ENCODE peak calls at places on chromosomes 7 and 10, in six cellular contexts. G is PC-9; O is ascending aorta; I is tibial nerve; F is upper lobe of right lung; M is CD8-positive, alpha-beta memory T cell. D is an unnamed sample.
A peak's percentile ranks its signal among the peaks of the same experiment; 100 is the strongest.

GRCh38 chr7:150514748-150515222 is at the start of gene GIMAP7:
- DNase-seq in G (no peak), O (no peak), I (no peak), F (no peak), M (peak; percentile 29), D (no peak)

GRCh38 chr7:151008511-151009323 is 15.6 kb downstream of the ATG9B start:
- DNase-seq in G (peak; percentile 26), O (no peak), I (no peak), F (peak; percentile 83), M (peak; percentile 70), D (peak; percentile 39)

GRCh38 chr7:150404172-150404784 is 25.1 kb downstream of the ZNF775 start:
- DNase-seq in G (no peak), O (peak; percentile 62), I (no peak), F (no peak), M (no peak), D (no peak)

GRCh38 chr7:111735661-111736323 is 173.5 kb upstream of the IMMP2L start:
- DNase-seq in G (peak; percentile 56), O (peak; percentile 82), I (peak; percentile 27), F (no peak), M (peak; percentile 17), D (peak; percentile 49)

GRCh38 chr10:3902809-3903410 is 117.9 kb upstream of the KLF6 start:
- DNase-seq in G (no peak), O (no peak), I (no peak), F (no peak), M (no peak), D (peak; percentile 51)

GRCh38 chr10:9792181-9792580 is 1225.5 kb upstream of the CELF2 start:
- DNase-seq in G (no peak), O (no peak), I (no peak), F (no peak), M (no peak), D (peak; percentile 74)

GRCh38 chr10:80459047-80459865 is 5.1 kb downstream of the TSPAN14 start:
- DNase-seq in G (peak; percentile 93), O (peak; percentile 79), I (peak; percentile 58), F (peak; percentile 90), M (peak; percentile 58), D (no peak)

GRCh38 chr7:70711441-70711840 is 420.5 kb upstream of the GALNT17 start:
- DNase-seq in G (no peak), O (no peak), I (no peak), F (no peak), M (no peak), D (no peak)

GRCh38 chr7:117019786-117020604 is 66.7 kb downstream of the ST7 start:
- DNase-seq in G (no peak), O (peak; percentile 79), I (no peak), F (no peak), M (no peak), D (peak; percentile 48)

GRCh38 chr10:31836569-31837406 is 91.8 kb downstream of the ARHGAP12 start:
- DNase-seq in G (no peak), O (no peak), I (no peak), F (no peak), M (no peak), D (no peak)

GRCh38 chr10:71970869-71971268 is 6.7 kb downstream of the CHST3 start:
- DNase-seq in G (no peak), O (no peak), I (no peak), F (peak; percentile 9), M (no peak), D (no peak)

GRCh38 chr10:71268247-71268691 is 50.8 kb upstream of the SLC29A3 start:
- DNase-seq in G (no peak), O (peak; percentile 70), I (no peak), F (no peak), M (no peak), D (no peak)

GRCh38 chr7:107045980-107046379 is 1.5 kb downstream of the PRKAR2B start:
- DNase-seq in G (peak; percentile 86), O (no peak), I (no peak), F (no peak), M (no peak), D (no peak)

GRCh38 chr10:6593140-6593740 is 13.2 kb upstream of the PRKCQ start:
- DNase-seq in G (no peak), O (no peak), I (no peak), F (no peak), M (no peak), D (peak; percentile 91)

GRCh38 chr10:5625992-5626777 is 40.2 kb downstream of the ASB13 start:
- DNase-seq in G (no peak), O (no peak), I (no peak), F (no peak), M (no peak), D (no peak)

GRCh38 chr7:149027560-149028345 is 552 bp downstream of the PDIA4 start:
- DNase-seq in G (no peak), O (no peak), I (no peak), F (no peak), M (no peak), D (no peak)

GRCh38 chr10:35456175-35456574 is 119.9 kb downstream of the CCNY start:
- DNase-seq in G (no peak), O (no peak), I (no peak), F (no peak), M (no peak), D (no peak)

GRCh38 chr7:3300221-3300650 is 816 bp upstream of the SDK1 start:
- DNase-seq in G (no peak), O (peak; percentile 64), I (no peak), F (no peak), M (no peak), D (no peak)

GRCh38 chr7:140656548-140657515 is 15.9 kb upstream of the ADCK2 start:
- DNase-seq in G (peak; percentile 89), O (no peak), I (no peak), F (peak; percentile 74), M (no peak), D (peak; percentile 74)

GRCh38 chr10:94409016-94409657 is 6.8 kb downstream of the TBC1D12 start:
- DNase-seq in G (no peak), O (no peak), I (no peak), F (no peak), M (no peak), D (no peak)

GRCh38 chr10:46222364-46222935 is 64.3 kb upstream of the ANTXRL start:
- DNase-seq in G (peak; percentile 76), O (no peak), I (no peak), F (no peak), M (no peak), D (no peak)

GRCh38 chr10:58241346-58241745 is 26.3 kb downstream of the IPMK start:
- DNase-seq in G (no peak), O (no peak), I (no peak), F (no peak), M (no peak), D (no peak)

GRCh38 chr7:137953692-137954470 is 48.0 kb downstream of the CREB3L2 start:
- DNase-seq in G (peak; percentile 99), O (no peak), I (no peak), F (no peak), M (no peak), D (no peak)

GRCh38 chr10:95500097-95500496 is 61.1 kb downstream of the SORBS1 start:
- DNase-seq in G (no peak), O (peak; percentile 56), I (no peak), F (no peak), M (no peak), D (no peak)

GRCh38 chr7:148191391-148192076 is 399.0 kb upstream of the C7orf33 start:
- DNase-seq in G (no peak), O (no peak), I (no peak), F (no peak), M (no peak), D (no peak)

GRCh38 chr7:95593343-95593742 is 3.0 kb downstream of the PDK4 start:
- DNase-seq in G (no peak), O (no peak), I (no peak), F (no peak), M (no peak), D (no peak)
- H3K27ac ChIP-seq in G (no peak overlapping the region), O (peak overlapping the region; percentile 97), I (peak overlapping the region; percentile 96), F (peak overlapping the region; percentile 95), M (no peak overlapping the region), D (no peak overlapping the region)

DNA sequence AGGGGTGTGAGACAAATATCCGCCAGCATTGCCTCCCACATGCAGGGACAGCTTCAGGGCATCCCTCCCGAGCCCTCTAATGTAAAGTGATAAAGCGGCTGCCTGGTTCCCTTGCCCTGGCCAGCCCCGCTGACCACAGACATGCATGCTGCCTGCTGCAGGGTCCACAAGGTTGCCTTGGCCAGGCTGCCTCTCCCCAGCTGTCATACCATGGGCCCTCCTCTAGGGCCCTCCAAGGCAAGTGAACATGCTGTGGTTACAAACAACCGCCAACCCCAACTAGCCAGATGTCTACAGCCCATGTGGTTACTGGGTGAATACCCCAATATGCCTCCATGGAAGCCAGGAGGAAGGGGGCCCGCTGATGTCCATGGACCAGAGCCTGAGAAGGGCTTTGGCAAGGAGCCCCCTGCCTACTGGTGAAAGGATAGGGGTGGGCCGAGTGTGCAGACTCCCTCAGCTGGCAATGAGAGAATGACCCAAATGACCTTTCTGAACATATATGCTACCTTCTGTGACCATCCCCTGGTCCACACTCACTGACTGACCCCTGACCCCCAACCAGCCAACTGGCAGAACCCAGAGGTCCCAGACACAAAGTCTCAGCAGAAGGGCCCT is 37.4 kb downstream of the GRID1 start:
- DNase-seq in G (no peak), O (no peak), I (no peak), F (peak; percentile 47), M (no peak), D (no peak)
- H3K27ac ChIP-seq in G (no peak overlapping the region), O (no peak overlapping the region), I (no peak overlapping the region), F (no peak overlapping the region), M (no peak overlapping the region), D (no peak overlapping the region)

GRCh38 chr7:99290980-99291607 is 18.5 kb downstream of the MYH16 start:
- DNase-seq in G (no peak), O (no peak), I (no peak), F (no peak), M (no peak), D (no peak)

GRCh38 chr7:99292127-99292526 is 19.5 kb downstream of the MYH16 start:
- DNase-seq in G (no peak), O (no peak), I (no peak), F (no peak), M (no peak), D (no peak)

GRCh38 chr7:99293650-99294049 is 21.0 kb downstream of the MYH16 start:
- DNase-seq in G (no peak), O (no peak), I (no peak), F (no peak), M (no peak), D (no peak)

GRCh38 chr7:99296471-99296870 is 23.8 kb downstream of the MYH16 start:
- DNase-seq in G (no peak), O (no peak), I (no peak), F (no peak), M (no peak), D (no peak)

GRCh38 chr7:99293167-99293566 is 20.5 kb downstream of the MYH16 start:
- DNase-seq in G (no peak), O (no peak), I (no peak), F (no peak), M (no peak), D (no peak)
- H3K27ac ChIP-seq in G (no peak overlapping the region), O (no peak overlapping the region), I (no peak overlapping the region), F (no peak overlapping the region), M (no peak overlapping the region), D (no peak overlapping the region)

DNA sequence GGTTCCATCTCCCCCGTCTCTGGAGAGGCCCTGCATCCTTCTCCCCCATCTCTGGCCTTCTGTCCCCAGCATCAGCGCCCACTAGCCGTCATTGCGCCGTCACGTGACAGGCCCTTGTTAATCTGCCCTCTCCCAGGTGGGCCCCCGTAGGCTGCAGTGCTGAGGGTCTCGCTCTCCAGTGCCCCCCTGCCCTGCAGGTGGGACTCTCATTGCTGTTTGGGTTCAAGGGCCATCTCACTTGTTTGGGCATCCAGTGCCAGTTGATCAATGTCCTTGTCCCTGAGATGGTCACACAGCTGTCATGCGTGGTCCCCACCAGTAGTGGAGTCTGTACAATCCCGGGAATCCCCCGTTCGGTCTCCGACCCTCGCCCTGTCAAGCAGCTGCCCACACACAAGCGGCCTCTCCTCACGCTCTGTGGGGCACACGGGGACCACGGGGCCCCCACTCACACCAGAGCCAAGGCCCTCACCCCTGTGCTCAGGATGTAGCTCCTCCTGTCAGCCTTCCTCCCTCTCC is 114.0 kb downstream of the INPP5A start:
- DNase-seq in G (no peak), O (no peak), I (no peak), F (no peak), M (no peak), D (no peak)
- H3K27ac ChIP-seq in G (no peak overlapping the region), O (no peak overlapping the region), I (peak overlapping the region; percentile 4), F (no peak overlapping the region), M (no peak overlapping the region), D (no peak overlapping the region)